ENCODE peak calls at places on chromosome 12, in seven cellular contexts. One of them, this sample, is unnamed.

GRCh38 chr12:16350682-16351081 is 3.2 kb downstream of the MGST1 start:
- DNase-seq in naive thymus-derived CD4-positive, alpha-beta T cell: no peak
- DNase-seq in CD8-positive, alpha-beta memory T cell: no peak
- DNase-seq in CD4-positive, alpha-beta memory T cell: no peak
- DNase-seq in effector memory CD4-positive, alpha-beta T cell: no peak
- DNase-seq in fibroblast of lung: peak
- DNase-seq in right lobe of liver: peak
- DNase-seq in this sample: peak

GRCh38 chr12:202081-202731 is 11.8 kb downstream of the SLC6A12 start:
- DNase-seq in effector memory CD4-positive, alpha-beta T cell: no peak
- DNase-seq in right lobe of liver: peak
- DNase-seq in CD4-positive, alpha-beta memory T cell: no peak
- DNase-seq in CD8-positive, alpha-beta memory T cell: no peak
- DNase-seq in fibroblast of lung: no peak
- DNase-seq in naive thymus-derived CD4-positive, alpha-beta T cell: no peak
- DNase-seq in this sample: no peak

GRCh38 chr12:52249041-52249461 is 16.0 kb downstream of the KRT7 start:
- DNase-seq in effector memory CD4-positive, alpha-beta T cell: no peak
- DNase-seq in right lobe of liver: peak
- DNase-seq in CD4-positive, alpha-beta memory T cell: no peak
- DNase-seq in fibroblast of lung: no peak
- DNase-seq in naive thymus-derived CD4-positive, alpha-beta T cell: no peak
- DNase-seq in CD8-positive, alpha-beta memory T cell: no peak
- DNase-seq in this sample: no peak

GRCh38 chr12:122840580-122841513 is 5.6 kb downstream of the HIP1R start:
- DNase-seq in CD8-positive, alpha-beta memory T cell: no peak
- DNase-seq in fibroblast of lung: peak
- DNase-seq in right lobe of liver: no peak
- DNase-seq in naive thymus-derived CD4-positive, alpha-beta T cell: no peak
- DNase-seq in CD4-positive, alpha-beta memory T cell: no peak
- DNase-seq in effector memory CD4-positive, alpha-beta T cell: no peak
- DNase-seq in this sample: no peak

GRCh38 chr12:52367876-52368275 is 595 bp upstream of the KRT85 start:
- DNase-seq in CD4-positive, alpha-beta memory T cell: no peak
- DNase-seq in naive thymus-derived CD4-positive, alpha-beta T cell: no peak
- DNase-seq in right lobe of liver: no peak
- DNase-seq in CD8-positive, alpha-beta memory T cell: no peak
- DNase-seq in fibroblast of lung: no peak
- DNase-seq in effector memory CD4-positive, alpha-beta T cell: no peak
- DNase-seq in this sample: no peak

GRCh38 chr12:49334226-49334625 is 2.8 kb downstream of the C1QL4 start:
- DNase-seq in CD4-positive, alpha-beta memory T cell: no peak
- DNase-seq in CD8-positive, alpha-beta memory T cell: no peak
- DNase-seq in effector memory CD4-positive, alpha-beta T cell: no peak
- DNase-seq in naive thymus-derived CD4-positive, alpha-beta T cell: no peak
- DNase-seq in right lobe of liver: no peak
- DNase-seq in fibroblast of lung: no peak
- DNase-seq in this sample: no peak

GRCh38 chr12:74816398-74817175 is 279.0 kb downstream of the ATXN7L3B start:
- DNase-seq in right lobe of liver: no peak
- DNase-seq in fibroblast of lung: no peak
- DNase-seq in CD4-positive, alpha-beta memory T cell: no peak
- DNase-seq in CD8-positive, alpha-beta memory T cell: no peak
- DNase-seq in naive thymus-derived CD4-positive, alpha-beta T cell: no peak
- DNase-seq in effector memory CD4-positive, alpha-beta T cell: no peak
- DNase-seq in this sample: no peak

GRCh38 chr12:46492471-46493351 is 120.1 kb upstream of the SLC38A2 start:
- DNase-seq in fibroblast of lung: peak
- DNase-seq in CD8-positive, alpha-beta memory T cell: no peak
- DNase-seq in effector memory CD4-positive, alpha-beta T cell: no peak
- DNase-seq in CD4-positive, alpha-beta memory T cell: no peak
- DNase-seq in right lobe of liver: peak
- DNase-seq in naive thymus-derived CD4-positive, alpha-beta T cell: no peak
- DNase-seq in this sample: no peak

GRCh38 chr12:25979059-25979458 is 20.6 kb downstream of the RASSF8 start:
- DNase-seq in CD4-positive, alpha-beta memory T cell: no peak
- DNase-seq in naive thymus-derived CD4-positive, alpha-beta T cell: no peak
- DNase-seq in fibroblast of lung: no peak
- DNase-seq in right lobe of liver: no peak
- DNase-seq in effector memory CD4-positive, alpha-beta T cell: no peak
- DNase-seq in CD8-positive, alpha-beta memory T cell: no peak
- DNase-seq in this sample: no peak

GRCh38 chr12:4148418-4149056 is 125.0 kb upstream of the CCND2 start:
- DNase-seq in naive thymus-derived CD4-positive, alpha-beta T cell: no peak
- DNase-seq in fibroblast of lung: no peak
- DNase-seq in right lobe of liver: peak
- DNase-seq in CD8-positive, alpha-beta memory T cell: peak
- DNase-seq in CD4-positive, alpha-beta memory T cell: peak
- DNase-seq in effector memory CD4-positive, alpha-beta T cell: peak
- DNase-seq in this sample: no peak

GRCh38 chr12:54306925-54307731 is 6.3 kb upstream of the NFE2 start:
- DNase-seq in naive thymus-derived CD4-positive, alpha-beta T cell: no peak
- DNase-seq in CD4-positive, alpha-beta memory T cell: no peak
- DNase-seq in fibroblast of lung: peak
- DNase-seq in right lobe of liver: peak
- DNase-seq in effector memory CD4-positive, alpha-beta T cell: no peak
- DNase-seq in CD8-positive, alpha-beta memory T cell: no peak
- DNase-seq in this sample: peak

GRCh38 chr12:6182279-6182898 is 17.8 kb upstream of the CD9 start:
- DNase-seq in CD4-positive, alpha-beta memory T cell: no peak
- DNase-seq in right lobe of liver: peak
- DNase-seq in fibroblast of lung: peak
- DNase-seq in effector memory CD4-positive, alpha-beta T cell: no peak
- DNase-seq in naive thymus-derived CD4-positive, alpha-beta T cell: no peak
- DNase-seq in CD8-positive, alpha-beta memory T cell: no peak
- DNase-seq in this sample: peak

GRCh38 chr12:31412292-31412801 is 86.4 kb upstream of the SINHCAF start:
- DNase-seq in CD8-positive, alpha-beta memory T cell: no peak
- DNase-seq in CD4-positive, alpha-beta memory T cell: no peak
- DNase-seq in naive thymus-derived CD4-positive, alpha-beta T cell: no peak
- DNase-seq in effector memory CD4-positive, alpha-beta T cell: no peak
- DNase-seq in right lobe of liver: no peak
- DNase-seq in fibroblast of lung: no peak
- DNase-seq in this sample: no peak

GRCh38 chr12:120783197-120783596 is 57.6 kb downstream of the ACADS start:
- DNase-seq in CD4-positive, alpha-beta memory T cell: no peak
- DNase-seq in right lobe of liver: no peak
- DNase-seq in effector memory CD4-positive, alpha-beta T cell: no peak
- DNase-seq in CD8-positive, alpha-beta memory T cell: no peak
- DNase-seq in fibroblast of lung: peak
- DNase-seq in naive thymus-derived CD4-positive, alpha-beta T cell: no peak
- DNase-seq in this sample: no peak

DNA sequence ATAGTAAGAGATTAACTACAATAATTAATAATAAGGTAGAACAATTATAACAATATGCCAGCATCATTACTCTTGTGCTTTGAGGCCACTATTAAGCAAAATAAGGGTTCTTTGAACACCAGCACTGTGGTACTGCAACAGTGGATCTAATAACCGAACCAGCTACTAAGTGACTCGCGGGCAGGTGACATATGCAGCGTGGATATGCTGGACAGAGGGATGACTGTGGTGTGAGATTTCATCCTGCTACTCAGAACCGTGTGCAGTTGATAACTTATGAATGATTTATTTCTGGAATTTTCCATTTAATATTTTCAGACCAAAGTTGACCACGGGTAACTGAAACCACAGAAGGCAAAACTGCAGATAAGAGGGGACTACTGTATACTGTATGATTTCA is 34.4 kb downstream of the BMAL2 start:
- DNase-seq in effector memory CD4-positive, alpha-beta T cell: no peak
- DNase-seq in CD8-positive, alpha-beta memory T cell: no peak
- DNase-seq in CD4-positive, alpha-beta memory T cell: no peak
- DNase-seq in fibroblast of lung: peak
- DNase-seq in right lobe of liver: no peak
- DNase-seq in naive thymus-derived CD4-positive, alpha-beta T cell: no peak
- DNase-seq in this sample: no peak
- H3K27ac ChIP-seq in effector memory CD4-positive, alpha-beta T cell: no peak
- H3K27ac ChIP-seq in CD8-positive, alpha-beta memory T cell: no peak
- H3K27ac ChIP-seq in CD4-positive, alpha-beta memory T cell: no peak
- H3K27ac ChIP-seq in fibroblast of lung: no peak
- H3K27ac ChIP-seq in right lobe of liver: no peak
- H3K27ac ChIP-seq in naive thymus-derived CD4-positive, alpha-beta T cell: no peak
- H3K27ac ChIP-seq in this sample: no peak

DNA sequence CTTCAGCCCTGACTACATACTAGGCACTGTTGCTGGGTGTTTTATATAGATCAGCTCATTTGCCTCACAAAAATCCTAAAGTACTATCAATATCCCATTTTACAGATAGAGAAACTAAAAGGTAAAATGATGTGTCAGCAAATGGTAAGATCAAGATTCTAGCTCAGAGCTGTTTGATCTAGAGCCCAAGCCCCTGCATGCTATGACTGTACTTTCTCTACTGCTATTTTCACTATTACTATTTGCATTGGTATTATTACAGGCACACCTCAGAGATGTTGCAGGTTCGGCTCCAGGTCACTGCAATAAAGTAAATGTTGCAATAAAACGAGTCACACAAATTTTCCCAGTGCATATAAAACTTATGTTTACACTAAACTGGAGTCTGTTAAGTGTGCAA is 10.9 kb downstream of the ISCU start:
- DNase-seq in CD8-positive, alpha-beta memory T cell: no peak
- DNase-seq in naive thymus-derived CD4-positive, alpha-beta T cell: no peak
- DNase-seq in effector memory CD4-positive, alpha-beta T cell: no peak
- DNase-seq in right lobe of liver: no peak
- DNase-seq in fibroblast of lung: no peak
- DNase-seq in CD4-positive, alpha-beta memory T cell: no peak
- DNase-seq in this sample: no peak
- H3K27ac ChIP-seq in CD8-positive, alpha-beta memory T cell: no peak
- H3K27ac ChIP-seq in naive thymus-derived CD4-positive, alpha-beta T cell: no peak
- H3K27ac ChIP-seq in effector memory CD4-positive, alpha-beta T cell: no peak
- H3K27ac ChIP-seq in right lobe of liver: no peak
- H3K27ac ChIP-seq in fibroblast of lung: no peak
- H3K27ac ChIP-seq in CD4-positive, alpha-beta memory T cell: no peak
- H3K27ac ChIP-seq in this sample: no peak

GRCh38 chr12:1216560-1216959 is 225.5 kb downstream of the ERC1 start:
- DNase-seq in CD4-positive, alpha-beta memory T cell: no peak
- DNase-seq in CD8-positive, alpha-beta memory T cell: no peak
- DNase-seq in right lobe of liver: no peak
- DNase-seq in fibroblast of lung: no peak
- DNase-seq in naive thymus-derived CD4-positive, alpha-beta T cell: no peak
- DNase-seq in effector memory CD4-positive, alpha-beta T cell: no peak
- DNase-seq in this sample: no peak

GRCh38 chr12:1217191-1217949 is 226.3 kb downstream of the ERC1 start:
- DNase-seq in effector memory CD4-positive, alpha-beta T cell: no peak
- DNase-seq in fibroblast of lung: peak
- DNase-seq in CD4-positive, alpha-beta memory T cell: no peak
- DNase-seq in CD8-positive, alpha-beta memory T cell: no peak
- DNase-seq in naive thymus-derived CD4-positive, alpha-beta T cell: no peak
- DNase-seq in right lobe of liver: no peak
- DNase-seq in this sample: no peak

GRCh38 chr12:1218369-1218768 is 227.3 kb downstream of the ERC1 start:
- DNase-seq in right lobe of liver: no peak
- DNase-seq in fibroblast of lung: no peak
- DNase-seq in CD8-positive, alpha-beta memory T cell: no peak
- DNase-seq in effector memory CD4-positive, alpha-beta T cell: no peak
- DNase-seq in naive thymus-derived CD4-positive, alpha-beta T cell: no peak
- DNase-seq in CD4-positive, alpha-beta memory T cell: no peak
- DNase-seq in this sample: no peak

GRCh38 chr12:1222858-1223644 is 232.0 kb downstream of the ERC1 start:
- DNase-seq in CD4-positive, alpha-beta memory T cell: no peak
- DNase-seq in naive thymus-derived CD4-positive, alpha-beta T cell: no peak
- DNase-seq in fibroblast of lung: no peak
- DNase-seq in right lobe of liver: no peak
- DNase-seq in CD8-positive, alpha-beta memory T cell: no peak
- DNase-seq in effector memory CD4-positive, alpha-beta T cell: no peak
- DNase-seq in this sample: no peak

DNA sequence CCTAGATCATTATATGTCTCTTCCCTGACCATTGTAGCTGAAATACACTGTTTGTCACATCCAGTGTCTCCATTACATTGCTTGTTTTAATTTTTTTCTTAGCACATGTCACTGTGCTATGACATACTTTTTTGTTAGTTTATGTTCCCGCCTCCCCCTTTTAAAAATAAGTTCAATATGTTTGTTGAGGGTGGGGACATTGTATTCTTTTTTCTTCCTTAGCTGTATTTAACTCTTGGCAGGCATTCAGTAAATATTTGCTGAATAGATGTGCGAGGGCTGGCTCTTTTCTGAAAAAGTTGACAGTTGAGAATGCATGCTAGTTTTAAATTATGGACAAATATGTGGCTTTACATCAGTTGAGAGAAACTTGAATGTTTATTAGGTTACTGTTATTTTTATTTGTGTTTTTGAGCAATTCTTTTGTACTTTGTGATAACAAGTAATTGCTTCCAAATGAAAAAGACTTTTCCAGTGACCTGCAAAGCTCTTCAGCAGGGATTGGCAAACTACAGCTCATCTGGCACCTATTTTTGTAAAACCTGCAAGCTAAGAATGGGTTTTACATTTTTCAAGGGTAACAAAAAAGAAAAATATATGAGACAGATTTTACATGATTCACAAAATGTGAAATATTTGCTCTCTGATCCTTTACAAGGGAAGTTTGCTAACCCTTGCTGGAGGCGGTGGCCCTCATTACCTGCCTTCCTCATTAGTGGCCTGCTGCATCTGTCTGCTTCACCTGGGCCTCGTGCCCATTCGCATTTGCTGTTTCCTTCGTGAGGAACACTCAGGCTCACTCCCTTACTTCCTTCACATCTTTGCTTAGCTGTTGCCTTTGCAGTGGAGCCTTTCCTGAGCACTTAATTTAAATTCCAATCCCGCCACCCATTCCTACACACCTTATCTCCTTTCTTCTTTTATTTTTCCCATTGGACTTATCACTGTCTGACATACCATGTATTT is 229.4 kb downstream of the ERC1 start:
- DNase-seq in right lobe of liver: no peak
- DNase-seq in CD8-positive, alpha-beta memory T cell: no peak
- DNase-seq in fibroblast of lung: no peak
- DNase-seq in effector memory CD4-positive, alpha-beta T cell: no peak
- DNase-seq in CD4-positive, alpha-beta memory T cell: no peak
- DNase-seq in naive thymus-derived CD4-positive, alpha-beta T cell: no peak
- DNase-seq in this sample: no peak
- H3K27ac ChIP-seq in right lobe of liver: no peak
- H3K27ac ChIP-seq in CD8-positive, alpha-beta memory T cell: no peak
- H3K27ac ChIP-seq in fibroblast of lung: no peak
- H3K27ac ChIP-seq in effector memory CD4-positive, alpha-beta T cell: no peak
- H3K27ac ChIP-seq in CD4-positive, alpha-beta memory T cell: no peak
- H3K27ac ChIP-seq in naive thymus-derived CD4-positive, alpha-beta T cell: no peak
- H3K27ac ChIP-seq in this sample: peak

GRCh38 chr12:45458854-45459807 is 243.2 kb downstream of the ANO6 start:
- DNase-seq in right lobe of liver: no peak
- DNase-seq in naive thymus-derived CD4-positive, alpha-beta T cell: no peak
- DNase-seq in CD4-positive, alpha-beta memory T cell: no peak
- DNase-seq in fibroblast of lung: peak
- DNase-seq in effector memory CD4-positive, alpha-beta T cell: no peak
- DNase-seq in CD8-positive, alpha-beta memory T cell: no peak
- DNase-seq in this sample: no peak

GRCh38 chr12:45468751-45469615 is 253.1 kb downstream of the ANO6 start:
- DNase-seq in naive thymus-derived CD4-positive, alpha-beta T cell: no peak
- DNase-seq in effector memory CD4-positive, alpha-beta T cell: no peak
- DNase-seq in CD4-positive, alpha-beta memory T cell: no peak
- DNase-seq in fibroblast of lung: no peak
- DNase-seq in CD8-positive, alpha-beta memory T cell: no peak
- DNase-seq in right lobe of liver: no peak
- DNase-seq in this sample: no peak

GRCh38 chr12:45462506-45462905 is 246.6 kb downstream of the ANO6 start:
- DNase-seq in fibroblast of lung: no peak
- DNase-seq in effector memory CD4-positive, alpha-beta T cell: no peak
- DNase-seq in CD4-positive, alpha-beta memory T cell: no peak
- DNase-seq in CD8-positive, alpha-beta memory T cell: no peak
- DNase-seq in right lobe of liver: no peak
- DNase-seq in naive thymus-derived CD4-positive, alpha-beta T cell: no peak
- DNase-seq in this sample: no peak

GRCh38 chr12:45469902-45470301 is 254.0 kb downstream of the ANO6 start:
- DNase-seq in CD8-positive, alpha-beta memory T cell: peak
- DNase-seq in naive thymus-derived CD4-positive, alpha-beta T cell: peak
- DNase-seq in fibroblast of lung: no peak
- DNase-seq in CD4-positive, alpha-beta memory T cell: peak
- DNase-seq in effector memory CD4-positive, alpha-beta T cell: no peak
- DNase-seq in right lobe of liver: no peak
- DNase-seq in this sample: no peak

GRCh38 chr12:45464699-45465098 is 248.8 kb downstream of the ANO6 start:
- DNase-seq in right lobe of liver: no peak
- DNase-seq in CD8-positive, alpha-beta memory T cell: no peak
- DNase-seq in fibroblast of lung: no peak
- DNase-seq in effector memory CD4-positive, alpha-beta T cell: no peak
- DNase-seq in naive thymus-derived CD4-positive, alpha-beta T cell: no peak
- DNase-seq in CD4-positive, alpha-beta memory T cell: no peak
- DNase-seq in this sample: no peak
- H3K27ac ChIP-seq in right lobe of liver: no peak
- H3K27ac ChIP-seq in CD8-positive, alpha-beta memory T cell: no peak
- H3K27ac ChIP-seq in fibroblast of lung: no peak
- H3K27ac ChIP-seq in effector memory CD4-positive, alpha-beta T cell: no peak
- H3K27ac ChIP-seq in naive thymus-derived CD4-positive, alpha-beta T cell: no peak
- H3K27ac ChIP-seq in CD4-positive, alpha-beta memory T cell: no peak
- H3K27ac ChIP-seq in this sample: no peak